ENCODE peak calls at places on chromosomes 12 and 14, in ten cellular contexts. D, I, T, N, G, Y, E, Q, F and H are unnamed samples.

GRCh38 chr12:69508581-69508980 is 38.4 kb downstream of the FRS2 start:
- DNase-seq in D (no peak), I (no peak), T (no peak), N (no peak), G (no peak), Y (no peak), E (no peak), Q (no peak), F (no peak), H (no peak)

GRCh38 chr14:70317969-70318634 is 41.4 kb downstream of the COX16 start:
- DNase-seq in D (peak), I (peak), T (peak), N (no peak), G (no peak), Y (peak), E (peak), Q (peak), F (peak), H (no peak)

GRCh38 chr12:75591628-75592027 is 80.2 kb upstream of the KRR1 start:
- DNase-seq in D (no peak), I (no peak), T (no peak), N (no peak), G (no peak), Y (no peak), E (no peak), Q (no peak), F (no peak), H (no peak)

GRCh38 chr12:109996483-109996853 is 300 bp upstream of the GIT2 start:
- DNase-seq in D (no peak), I (no peak), T (no peak), N (no peak), G (no peak), Y (no peak), E (no peak), Q (no peak), F (no peak), H (no peak)

GRCh38 chr12:102501773-102502172 is 21.4 kb upstream of the IGF1 start:
- DNase-seq in D (no peak), I (no peak), T (no peak), N (no peak), G (no peak), Y (no peak), E (no peak), Q (no peak), F (no peak), H (no peak)

GRCh38 chr12:62481843-62482540 is 15.4 kb downstream of the MON2 start:
- DNase-seq in D (no peak), I (no peak), T (no peak), N (no peak), G (no peak), Y (peak), E (no peak), Q (no peak), F (no peak), H (no peak)

GRCh38 chr12:117071009-117071408 is 28.2 kb downstream of the TESC start:
- DNase-seq in D (no peak), I (no peak), T (no peak), N (no peak), G (no peak), Y (no peak), E (no peak), Q (no peak), F (no peak), H (no peak)

GRCh38 chr14:35404496-35405303 is at the start of gene NFKBIA:
- DNase-seq in D (peak), I (peak), T (peak), N (peak), G (peak), Y (peak), E (peak), Q (peak), F (peak), H (peak)

GRCh38 chr12:57868870-57869609 is 22.5 kb upstream of the CTDSP2 start:
- DNase-seq in D (peak), I (no peak), T (no peak), N (no peak), G (no peak), Y (no peak), E (no peak), Q (no peak), F (no peak), H (no peak)

GRCh38 chr12:96197503-96198272 is 3.5 kb downstream of the ELK3 start:
- DNase-seq in D (peak), I (no peak), T (no peak), N (no peak), G (no peak), Y (peak), E (no peak), Q (peak), F (peak), H (no peak)

GRCh38 chr14:71659165-71659564 is 273.1 kb upstream of the RGS6 start:
- DNase-seq in D (peak), I (no peak), T (no peak), N (no peak), G (no peak), Y (no peak), E (no peak), Q (no peak), F (peak), H (no peak)

GRCh38 chr14:66487159-66487558 is 988 bp downstream of the CCDC196 start:
- DNase-seq in D (no peak), I (no peak), T (no peak), N (no peak), G (no peak), Y (no peak), E (no peak), Q (no peak), F (no peak), H (no peak)

GRCh38 chr12:93200291-93200917 is 177.3 kb upstream of the NUDT4 start:
- DNase-seq in D (peak), I (no peak), T (no peak), N (no peak), G (no peak), Y (peak), E (no peak), Q (no peak), F (no peak), H (no peak)

GRCh38 chr12:94134226-94134795 is 14.1 kb upstream of the PLXNC1 start:
- DNase-seq in D (peak), I (no peak), T (peak), N (no peak), G (no peak), Y (peak), E (peak), Q (peak), F (peak), H (no peak)

GRCh38 chr14:32940066-32940651 is 1.5 kb downstream of the NPAS3 start:
- DNase-seq in D (peak), I (no peak), T (no peak), N (no peak), G (no peak), Y (no peak), E (peak), Q (no peak), F (no peak), H (no peak)

GRCh38 chr12:62757048-62757447 is 177.9 kb downstream of the PPM1H start:
- DNase-seq in D (no peak), I (no peak), T (no peak), N (no peak), G (no peak), Y (no peak), E (no peak), Q (no peak), F (no peak), H (no peak)

GRCh38 chr12:6110006-6110405 is 14.5 kb downstream of the VWF start:
- DNase-seq in D (peak), I (no peak), T (no peak), N (no peak), G (no peak), Y (peak), E (no peak), Q (no peak), F (no peak), H (no peak)

GRCh38 chr12:55974308-55974724 is 438 bp downstream of the RAB5B start:
- DNase-seq in D (peak), I (peak), T (no peak), N (no peak), G (no peak), Y (peak), E (peak), Q (peak), F (peak), H (peak)

GRCh38 chr14:90375934-90376333 is 20.9 kb upstream of the CALM1 start:
- DNase-seq in D (no peak), I (no peak), T (no peak), N (no peak), G (no peak), Y (peak), E (no peak), Q (no peak), F (no peak), H (no peak)

GRCh38 chr12:104498211-104498801 is 41.6 kb downstream of the CHST11 start:
- DNase-seq in D (peak), I (no peak), T (no peak), N (no peak), G (no peak), Y (no peak), E (no peak), Q (no peak), F (no peak), H (no peak)

GRCh38 chr14:59463773-59464650 is 1.2 kb downstream of the GPR135 start:
- DNase-seq in D (no peak), I (peak), T (no peak), N (no peak), G (no peak), Y (peak), E (peak), Q (no peak), F (no peak), H (peak)

GRCh38 chr12:52216807-52217206 is 16.2 kb upstream of the KRT7 start:
- DNase-seq in D (peak), I (no peak), T (no peak), N (no peak), G (no peak), Y (no peak), E (no peak), Q (no peak), F (no peak), H (no peak)

GRCh38 chr12:72271401-72271740 is 799 bp upstream of the TRHDE start:
- DNase-seq in D (no peak), I (peak), T (peak), N (no peak), G (peak), Y (no peak), E (peak), Q (no peak), F (no peak), H (no peak)

GRCh38 chr12:79298511-79298910 is 392.3 kb downstream of the PAWR start:
- DNase-seq in D (no peak), I (no peak), T (no peak), N (no peak), G (no peak), Y (no peak), E (no peak), Q (peak), F (no peak), H (no peak)